ENCODE peak calls at places on chromosomes 12 and 14, in seven cellular contexts. I, A, D, F, M, P and C are unnamed samples.

GRCh38 chr14:71985538-71986234 is 53.5 kb downstream of the RGS6 start:
- DNase-seq in A (no peak), D (no peak), M (peak; percentile 20), P (no peak), F (no peak), I (no peak), C (no peak)

GRCh38 chr14:52589646-52590045 is 37.0 kb downstream of the GPR137C start:
- DNase-seq in P (peak; percentile 34), A (no peak), M (no peak), F (no peak), D (no peak), I (no peak), C (no peak)

GRCh38 chr12:81759215-81759991 is at the start of gene PPFIA2:
- DNase-seq in A (peak; percentile 6), F (no peak), P (peak; percentile 4), I (no peak), M (no peak), D (peak; percentile 1), C (peak; percentile 49)

GRCh38 chr12:85642810-85643209 is 193.4 kb downstream of the RASSF9 start:
- DNase-seq in P (peak; percentile 78), F (no peak), I (no peak), M (no peak), D (no peak), A (peak; percentile 37), C (no peak)

GRCh38 chr12:123369209-123369608 is 4.6 kb upstream of the SBNO1 start:
- DNase-seq in I (no peak), F (no peak), M (no peak), D (no peak), P (no peak), A (no peak), C (no peak)

GRCh38 chr12:77925536-77926108 is 94.9 kb downstream of the NAV3 start:
- DNase-seq in M (peak; percentile 30), I (peak; percentile 90), D (peak; percentile 22), A (peak; percentile 95), P (peak; percentile 92), F (no peak), C (peak; percentile 89)

GRCh38 chr12:132886529-132887477 is 602 bp downstream of the CHFR start:
- DNase-seq in I (peak; percentile 87), M (no peak), F (no peak), A (peak; percentile 52), D (no peak), P (peak; percentile 4), C (no peak)

GRCh38 chr12:2783936-2784600 is 10.7 kb upstream of the FKBP4 start:
- DNase-seq in D (peak; percentile 42), A (peak; percentile 62), I (peak; percentile 91), F (no peak), M (peak; percentile 92), P (peak; percentile 44), C (peak; percentile 73)

GRCh38 chr12:12379831-12380730 is 23.2 kb downstream of the BORCS5 start:
- DNase-seq in D (no peak), P (no peak), M (no peak), F (no peak), A (no peak), I (no peak), C (no peak)

GRCh38 chr12:50120521-50120920 is 8.5 kb downstream of the COX14 start:
- DNase-seq in D (no peak), P (no peak), A (no peak), F (no peak), I (no peak), M (no peak), C (no peak)

GRCh38 chr12:93061414-93062099 is 132.5 kb upstream of the EEA1 start:
- DNase-seq in A (no peak), F (no peak), I (no peak), M (peak; percentile 32), D (no peak), P (no peak), C (no peak)

GRCh38 chr14:64950889-64951288 is 8.3 kb upstream of the GPX2 start:
- DNase-seq in M (no peak), D (no peak), P (no peak), I (peak; percentile 67), F (no peak), A (no peak), C (no peak)

GRCh38 chr12:31582155-31582554 is 8.8 kb downstream of the DENND5B start:
- DNase-seq in A (no peak), P (peak; percentile 77), I (no peak), D (no peak), M (no peak), F (no peak), C (no peak)

GRCh38 chr14:25953532-25954144 is 644.2 kb downstream of the NOVA1 start:
- DNase-seq in M (peak; percentile 5), I (no peak), A (no peak), D (no peak), F (no peak), P (no peak), C (peak; percentile 27)

GRCh38 chr14:77111021-77111420 is 13.0 kb downstream of the CIPC start:
- DNase-seq in F (no peak), M (peak; percentile 80), D (no peak), I (no peak), P (no peak), A (no peak), C (peak; percentile 72)

GRCh38 chr12:109301643-109302176 is 7.4 kb downstream of the FOXN4 start:
- DNase-seq in D (no peak), F (no peak), P (no peak), A (no peak), M (no peak), I (no peak), C (no peak)

GRCh38 chr14:73467377-73467776 is 9.0 kb upstream of the NUMB start:
- DNase-seq in M (no peak), P (peak; percentile 59), D (no peak), F (no peak), I (peak; percentile 79), A (no peak), C (no peak)

GRCh38 chr12:56425188-56425587 is 24.0 kb downstream of the TIMELESS start:
- DNase-seq in M (no peak), P (no peak), F (no peak), A (no peak), I (no peak), D (no peak), C (no peak)

GRCh38 chr12:50221228-50222008 is 54.2 kb upstream of the CERS5 start:
- DNase-seq in F (no peak), I (no peak), D (no peak), A (peak; percentile 31), M (no peak), P (peak; percentile 91), C (no peak)

GRCh38 chr12:112979281-112979680 is 962 bp downstream of the OAS2 start:
- DNase-seq in M (no peak), F (peak; percentile 78), P (no peak), A (no peak), D (no peak), I (no peak), C (no peak)
- TF ChIP-seq POLR2A in M (no peak), F (peak; percentile 21), P (no peak), A (no peak), D (peak; percentile 52), I (no peak), C (no peak)

DNA sequence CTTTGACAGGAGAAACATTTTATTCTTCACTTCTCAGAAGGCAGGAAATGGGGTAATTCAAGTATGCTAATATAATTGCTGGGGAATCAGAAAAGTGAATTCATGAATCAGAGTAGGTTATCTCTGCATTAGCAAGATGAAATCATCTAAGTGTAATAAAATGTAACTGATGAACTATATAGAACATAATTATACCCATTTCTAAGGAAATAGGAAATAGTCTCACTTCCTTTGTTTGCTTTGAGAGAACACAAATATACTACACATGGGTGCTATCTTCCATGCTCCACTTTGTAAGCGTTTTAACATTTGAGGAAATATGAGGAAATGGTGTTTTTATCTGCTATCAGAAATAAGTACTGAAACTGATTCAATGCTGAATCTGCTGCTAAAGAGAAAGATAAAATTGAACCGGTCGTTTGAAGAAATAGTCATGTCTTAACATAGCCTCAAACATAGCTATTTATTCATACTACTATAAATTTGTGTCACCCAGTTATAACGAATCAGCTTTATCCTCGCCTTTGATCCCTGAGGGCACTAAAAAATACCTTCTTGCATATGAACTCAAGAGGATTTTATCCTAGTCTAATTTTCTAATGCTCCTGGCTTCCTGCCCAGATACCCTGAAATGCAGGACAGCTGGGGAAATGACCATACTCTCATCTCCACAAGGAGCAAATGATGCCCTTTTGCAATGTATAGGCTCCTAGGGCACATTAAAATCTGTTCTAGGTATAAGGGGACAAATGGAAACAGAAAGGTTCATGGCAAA is 696.0 kb downstream of the C12orf50 start:
- DNase-seq in M (no peak), P (peak; percentile 10), I (no peak), F (no peak), D (no peak), A (no peak), C (no peak)
- TF ChIP-seq POLR2A in M (no peak), P (no peak), I (no peak), F (no peak), D (no peak), A (no peak), C (no peak)

DNA sequence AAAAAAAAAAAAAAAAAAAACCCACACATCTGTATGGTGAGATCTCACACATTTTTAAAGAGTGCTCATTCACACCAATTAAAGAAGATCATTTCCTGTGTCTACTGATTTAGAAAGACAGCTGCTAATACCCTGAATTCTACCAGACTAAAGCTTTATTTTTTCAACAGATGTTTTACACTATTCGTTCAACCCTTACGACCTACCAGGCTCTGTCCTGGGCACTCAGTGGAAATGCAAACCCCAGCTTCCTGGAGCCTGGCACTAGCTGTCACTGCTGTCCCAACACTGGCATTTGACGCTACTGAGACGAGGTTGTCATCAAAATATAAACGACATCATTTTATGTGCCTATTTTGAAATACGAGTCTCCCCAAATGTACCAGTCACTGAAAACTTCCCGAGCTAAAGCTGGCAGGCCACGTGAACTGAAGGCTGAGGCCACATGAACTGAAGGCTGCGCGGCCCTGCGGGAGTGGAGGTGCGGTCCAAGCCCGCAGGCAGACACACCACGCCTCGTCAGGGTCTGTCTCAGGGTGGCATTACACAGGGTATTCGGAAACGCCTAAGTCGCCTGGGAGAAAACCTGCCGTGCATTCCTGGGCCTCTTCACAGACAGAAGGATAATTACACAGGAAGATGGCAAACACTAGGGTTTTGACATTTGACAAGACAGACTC is 27.2 kb downstream of the SLC15A4 start:
- DNase-seq in M (no peak), P (no peak), F (no peak), I (no peak), A (no peak), D (no peak), C (no peak)
- TF ChIP-seq POLR2A in M (no peak), P (no peak), F (no peak), I (no peak), A (no peak), D (no peak), C (no peak)

GRCh38 chr12:89352492-89353187 is at the start of gene DUSP6:
- DNase-seq in D (peak; percentile 23), M (peak; percentile 94), A (peak; percentile 99), P (peak; percentile 99), I (peak; percentile 99), F (peak; percentile 93), C (peak; percentile 96)

GRCh38 chr12:89353188-89353822 is 1.0 kb upstream of the DUSP6 start:
- DNase-seq in F (peak; percentile 52), D (peak; percentile 21), I (peak; percentile 94), M (peak; percentile 78), P (peak; percentile 62), A (peak; percentile 88), C (peak; percentile 57)

GRCh38 chr12:89351489-89352241 is 636 bp downstream of the DUSP6 start:
- DNase-seq in I (no peak), A (peak; percentile 54), M (peak; percentile 62), P (peak; percentile 35), D (peak; percentile 19), F (peak; percentile 58), C (peak; percentile 58)

GRCh38 chr12:89350661-89351488 is 1.4 kb downstream of the DUSP6 start:
- DNase-seq in D (peak; percentile 9), M (peak; percentile 21), F (peak; percentile 45), A (no peak), P (no peak), I (no peak), C (no peak)

GRCh38 chr12:89352242-89352491 is 134 bp downstream of the DUSP6 start:
- DNase-seq in P (no peak), F (no peak), M (no peak), A (no peak), D (no peak), I (no peak), C (no peak)
- TF ChIP-seq POLR2A in P (peak; percentile 98), F (peak; percentile 96), M (no peak), A (no peak), D (no peak), I (no peak), C (no peak)